ENCODE peak calls at places on chromosomes 2 and 18, in seven cellular contexts. K, H, Z, X, G, T and E are unnamed samples.

GRCh38 chr2:65316072-65316471 is 88.4 kb downstream of the ACTR2 start:
- DNase-seq in K (no peak), X (no peak), T (no peak), Z (no peak), H (no peak), G (peak; percentile 28), E (peak; percentile 16)

GRCh38 chr18:56639094-56639361 is 636 bp upstream of the TXNL1 start:
- DNase-seq in G (no peak), X (no peak), H (no peak), Z (no peak), T (no peak), K (no peak), E (no peak)

GRCh38 chr2:46299365-46300263 is 2.4 kb downstream of the EPAS1 start:
- DNase-seq in K (peak; percentile 84), H (no peak), X (no peak), T (peak; percentile 41), G (no peak), Z (no peak), E (peak; percentile 33)

GRCh38 chr2:136213836-136214235 is 95.9 kb upstream of the CXCR4 start:
- DNase-seq in H (no peak), G (no peak), T (no peak), X (no peak), Z (no peak), K (no peak), E (no peak)

GRCh38 chr2:29010946-29011649 is 30.0 kb downstream of the TOGARAM2 start:
- DNase-seq in G (no peak), T (no peak), X (no peak), H (no peak), Z (peak; percentile 63), K (peak; percentile 55), E (no peak)

GRCh38 chr18:51275712-51276473 is 78.4 kb upstream of the MEX3C start:
- DNase-seq in T (no peak), H (no peak), X (no peak), Z (no peak), G (no peak), K (peak; percentile 41), E (no peak)

GRCh38 chr2:108444941-108445840 is 3.8 kb upstream of the GCC2 start:
- DNase-seq in X (no peak), G (no peak), T (no peak), H (no peak), K (peak; percentile 18), Z (no peak), E (no peak)

GRCh38 chr2:223488814-223489213 is 113.3 kb downstream of the SCG2 start:
- DNase-seq in T (peak; percentile 89), X (no peak), K (peak; percentile 46), G (no peak), Z (no peak), H (no peak), E (no peak)

GRCh38 chr2:20618886-20619521 is 31.9 kb downstream of the HS1BP3 start:
- DNase-seq in Z (no peak), K (no peak), X (no peak), G (no peak), H (no peak), T (no peak), E (no peak)

GRCh38 chr2:6073260-6074141 is 381.3 kb downstream of the SOX11 start:
- DNase-seq in G (no peak), K (no peak), X (no peak), T (no peak), H (no peak), Z (no peak), E (peak; percentile 62)

GRCh38 chr2:3665886-3666612 is 8.0 kb downstream of the ALLC start:
- DNase-seq in X (no peak), G (no peak), K (no peak), T (no peak), Z (no peak), H (no peak), E (no peak)

GRCh38 chr2:37415128-37415817 is 70.8 kb downstream of the QPCT start:
- DNase-seq in Z (no peak), T (peak; percentile 11), K (peak; percentile 53), X (no peak), G (no peak), H (no peak), E (no peak)

GRCh38 chr2:27942612-27943011 is 52.1 kb downstream of the BABAM2 start:
- DNase-seq in X (no peak), H (no peak), K (no peak), T (no peak), Z (no peak), G (no peak), E (no peak)

GRCh38 chr2:88671786-88672427 is 19.6 kb upstream of the RPIA start:
- DNase-seq in H (no peak), Z (peak; percentile 43), G (no peak), T (peak; percentile 67), K (peak; percentile 74), X (peak; percentile 19), E (peak; percentile 20)

GRCh38 chr2:210662557-210662956 is 106.2 kb downstream of the CPS1 start:
- DNase-seq in Z (no peak), X (no peak), H (no peak), G (no peak), K (no peak), T (no peak), E (no peak)

GRCh38 chr18:58224425-58224750 is 180.4 kb downstream of the NEDD4L start:
- DNase-seq in G (no peak), T (no peak), Z (no peak), X (no peak), K (no peak), H (no peak), E (no peak)

GRCh38 chr18:44801796-44802195 is 121.1 kb downstream of the SETBP1 start:
- DNase-seq in H (no peak), K (no peak), Z (no peak), X (no peak), G (no peak), T (no peak), E (no peak)

GRCh38 chr2:97360202-97360601 is 229.5 kb downstream of the ANKRD36B start:
- DNase-seq in X (no peak), T (no peak), K (no peak), G (no peak), Z (no peak), H (no peak), E (no peak)

GRCh38 chr2:28399289-28399688 is 6.6 kb downstream of the FOSL2 start:
- DNase-seq in T (no peak), H (no peak), Z (no peak), K (no peak), G (no peak), X (no peak), E (no peak)

GRCh38 chr2:43605079-43605655 is 9.3 kb upstream of the THADA start:
- DNase-seq in G (peak; percentile 4), K (peak; percentile 71), Z (no peak), H (no peak), T (peak; percentile 27), X (no peak), E (peak; percentile 24)

GRCh38 chr18:50898908-50899307 is 20.0 kb downstream of the ME2 start:
- DNase-seq in G (no peak), X (no peak), H (no peak), K (no peak), Z (no peak), T (no peak), E (no peak)

GRCh38 chr18:58682429-58683069 is 11.3 kb downstream of the MALT1 start:
- DNase-seq in Z (no peak), T (peak; percentile 90), H (no peak), K (peak; percentile 84), X (no peak), G (no peak), E (peak; percentile 10)

GRCh38 chr2:53784431-53784830 is 2.3 kb downstream of the ASB3 start:
- DNase-seq in Z (no peak), H (no peak), X (no peak), K (no peak), G (no peak), T (peak; percentile 42), E (no peak)